ENCODE peak calls at places on chromosomes 4 and X, in eight cellular contexts. W is esophagus muscularis mucosa, V is suprapubic skin, T is transverse colon, Z is GM23338, S is endothelial cell of umbilical vein, H is Panc1, N is HepG2. E is an unnamed sample.

GRCh38 chr4:156962551-156962974 is 9.0 kb downstream of the PDGFC start:
- DNase-seq in W (no peak), V (no peak), T (no peak), Z (no peak), S (no peak), H (no peak), N (peak), E (no peak)

GRCh38 chr4:124322234-124322831 is 390.2 kb downstream of the ANKRD50 start:
- DNase-seq in W (no peak), V (no peak), T (no peak), Z (peak), S (peak), H (peak), N (peak), E (no peak)

GRCh38 chr4:71239365-71239764 is 99.5 kb upstream of the SLC4A4 start:
- DNase-seq in W (no peak), V (no peak), T (no peak), Z (no peak), S (no peak), H (no peak), N (no peak), E (no peak)

GRCh38 chr4:82680834-82681233 is 117.8 kb downstream of the SCD5 start:
- DNase-seq in W (no peak), V (no peak), T (no peak), Z (peak), S (no peak), H (no peak), N (no peak), E (no peak)

GRCh38 chr4:154623995-154624394 is 11.5 kb upstream of the FGG start:
- DNase-seq in W (no peak), V (no peak), T (no peak), Z (no peak), S (no peak), H (no peak), N (no peak), E (no peak)

GRCh38 chrX:116417214-116417613 is 19.2 kb upstream of the SLC6A14 start:
- DNase-seq in W (no peak), V (no peak), T (no peak), Z (no peak), S (no peak), H (no peak), N (no peak), E (no peak)

GRCh38 chr4:20305976-20306375 is 54.3 kb downstream of the SLIT2 start:
- DNase-seq in W (no peak), V (no peak), T (no peak), Z (peak), S (no peak), H (no peak), N (no peak), E (no peak)

GRCh38 chr4:64713256-64713840 is 304.1 kb upstream of the TECRL start:
- DNase-seq in W (no peak), V (no peak), T (no peak), Z (peak), S (peak), H (no peak), N (peak), E (no peak)

GRCh38 chr4:78768447-78769177 is 7.5 kb upstream of the BMP2K start:
- DNase-seq in W (no peak), V (no peak), T (peak), Z (no peak), S (no peak), H (no peak), N (peak), E (no peak)

GRCh38 chrX:13464599-13465275 is 104.7 kb upstream of the EGFL6 start:
- DNase-seq in W (no peak), V (no peak), T (no peak), Z (no peak), S (no peak), H (no peak), N (no peak), E (no peak)

GRCh38 chrX:43631841-43632240 is 24.3 kb upstream of the MAOA start:
- DNase-seq in W (no peak), V (no peak), T (no peak), Z (no peak), S (no peak), H (no peak), N (no peak), E (no peak)

GRCh38 chr4:82519072-82519471 is 42.7 kb downstream of the TMEM150C start:
- DNase-seq in W (no peak), V (no peak), T (no peak), Z (no peak), S (peak), H (no peak), N (no peak), E (no peak)

GRCh38 chrX:39905475-39905889 is 192.3 kb downstream of the BCOR start:
- DNase-seq in W (no peak), V (no peak), T (peak), Z (no peak), S (peak), H (no peak), N (no peak), E (no peak)

GRCh38 chr4:95839891-95840290 is at the start of gene PDHA2:
- DNase-seq in W (no peak), V (peak), T (no peak), Z (peak), S (no peak), H (no peak), N (no peak), E (no peak)
- H3K4me3 ChIP-seq in W (no peak), V (no peak), T (no peak), Z (no peak), S (no peak), H (no peak), N (no peak), E (no peak)

GRCh38 chr4:109648997-109649575 is 54.2 kb downstream of the CASP6 start:
- DNase-seq in W (no peak), V (no peak), T (no peak), Z (no peak), S (no peak), H (no peak), N (no peak), E (no peak)

GRCh38 chr4:109645874-109646591 is 57.2 kb downstream of the CASP6 start:
- DNase-seq in W (no peak), V (no peak), T (no peak), Z (no peak), S (no peak), H (no peak), N (no peak), E (no peak)

GRCh38 chr4:109649872-109650271 is 53.4 kb downstream of the CASP6 start:
- DNase-seq in W (no peak), V (no peak), T (no peak), Z (no peak), S (no peak), H (no peak), N (no peak), E (no peak)

DNA sequence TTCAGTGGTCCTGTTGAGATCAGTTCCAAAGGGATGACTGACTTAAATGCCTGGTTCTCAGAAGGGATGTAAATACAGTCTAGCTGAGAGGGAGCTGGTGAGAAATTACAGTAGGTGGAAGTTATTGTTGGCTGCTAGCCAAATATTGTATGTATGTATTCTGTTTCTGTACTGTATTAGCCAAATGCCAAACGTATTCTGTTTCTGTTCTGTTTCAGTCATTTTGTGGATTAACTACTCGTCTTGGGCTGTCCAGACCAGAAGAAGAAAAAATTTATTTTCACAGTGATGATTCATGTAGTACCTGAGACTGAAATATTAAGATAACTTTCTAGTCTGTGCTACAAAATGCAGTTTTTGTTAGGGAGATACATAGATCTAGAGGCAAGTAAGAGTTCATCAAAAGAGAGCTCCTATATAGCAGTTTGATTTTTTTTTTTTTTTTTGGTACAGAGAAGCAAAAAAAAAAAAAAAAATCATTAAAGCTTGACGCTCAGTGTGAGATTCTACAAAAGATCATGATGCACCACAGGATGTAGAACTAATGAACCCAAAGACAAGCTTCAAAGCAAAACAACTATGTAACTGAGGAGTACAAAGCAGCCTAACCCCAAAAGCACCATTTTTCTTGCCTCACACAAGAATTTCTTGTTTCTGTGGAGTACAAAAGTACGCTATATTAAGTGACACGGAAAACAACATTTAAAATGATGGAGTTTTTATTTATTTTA is 54.8 kb downstream of the CASP6 start:
- DNase-seq in W (no peak), V (no peak), T (no peak), Z (no peak), S (peak), H (no peak), N (no peak), E (no peak)
- TF ChIP-seq POLR2AphosphoS5 in W (no peak), V (no peak), T (no peak), Z (no peak), S (no peak), H (no peak), N (no peak), E (no peak)

GRCh38 chr4:53764761-53765490 is 173.6 kb upstream of the LNX1 start:
- DNase-seq in W (peak), V (no peak), T (no peak), Z (no peak), S (no peak), H (no peak), N (no peak), E (no peak)
- H3K4me3 ChIP-seq in W (no peak), V (no peak), T (no peak), Z (no peak), S (no peak), H (no peak), N (no peak), E (no peak)

GRCh38 chr4:116183241-116183640 is 902.1 kb downstream of the TRAM1L1 start:
- DNase-seq in W (no peak), V (no peak), T (no peak), Z (no peak), S (no peak), H (no peak), N (no peak), E (no peak)
- TF ChIP-seq POLR2AphosphoS5 in W (no peak), V (no peak), T (no peak), Z (no peak), S (no peak), H (no peak), N (no peak), E (no peak)

DNA sequence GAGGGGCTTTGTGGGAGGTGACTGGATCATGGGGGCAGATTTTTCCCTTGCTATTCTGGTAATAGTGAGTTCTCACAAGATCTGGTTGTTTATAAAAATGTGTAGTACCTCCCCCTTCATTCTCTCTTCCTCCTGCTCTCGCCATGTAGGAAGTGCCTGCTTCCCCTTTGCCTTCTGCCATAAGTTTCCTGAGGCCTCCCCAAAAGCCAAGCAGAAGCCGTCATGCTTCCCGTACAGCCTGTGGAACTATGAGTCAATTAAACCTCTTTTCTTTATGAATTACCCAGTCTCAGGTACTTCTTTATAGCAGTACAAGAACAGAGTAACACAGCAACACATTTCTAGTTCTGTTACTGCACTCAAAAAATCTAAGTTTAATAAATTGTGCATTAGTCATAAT is 70.0 kb downstream of the CHIC2 start:
- DNase-seq in W (no peak), V (no peak), T (no peak), Z (no peak), S (peak), H (no peak), N (no peak), E (no peak)
- H3K4me3 ChIP-seq in W (no peak), V (no peak), T (no peak), Z (no peak), S (no peak), H (no peak), N (no peak), E (no peak)

GRCh38 chrX:1355800-1356148 is 19.2 kb downstream of the IL3RA start:
- DNase-seq in W (no peak), V (no peak), T (no peak), Z (peak), S (no peak), H (no peak), N (no peak), E (no peak)

GRCh38 chrX:1354036-1355019 is 17.7 kb downstream of the IL3RA start:
- DNase-seq in W (no peak), V (no peak), T (no peak), Z (no peak), S (no peak), H (no peak), N (no peak), E (no peak)

GRCh38 chrX:1357993-1358392 is 21.4 kb downstream of the IL3RA start:
- DNase-seq in W (no peak), V (no peak), T (no peak), Z (no peak), S (no peak), H (no peak), N (no peak), E (no peak)

GRCh38 chrX:1351981-1352714 is 15.6 kb downstream of the IL3RA start:
- DNase-seq in W (no peak), V (no peak), T (no peak), Z (no peak), S (no peak), H (no peak), N (no peak), E (no peak)

DNA sequence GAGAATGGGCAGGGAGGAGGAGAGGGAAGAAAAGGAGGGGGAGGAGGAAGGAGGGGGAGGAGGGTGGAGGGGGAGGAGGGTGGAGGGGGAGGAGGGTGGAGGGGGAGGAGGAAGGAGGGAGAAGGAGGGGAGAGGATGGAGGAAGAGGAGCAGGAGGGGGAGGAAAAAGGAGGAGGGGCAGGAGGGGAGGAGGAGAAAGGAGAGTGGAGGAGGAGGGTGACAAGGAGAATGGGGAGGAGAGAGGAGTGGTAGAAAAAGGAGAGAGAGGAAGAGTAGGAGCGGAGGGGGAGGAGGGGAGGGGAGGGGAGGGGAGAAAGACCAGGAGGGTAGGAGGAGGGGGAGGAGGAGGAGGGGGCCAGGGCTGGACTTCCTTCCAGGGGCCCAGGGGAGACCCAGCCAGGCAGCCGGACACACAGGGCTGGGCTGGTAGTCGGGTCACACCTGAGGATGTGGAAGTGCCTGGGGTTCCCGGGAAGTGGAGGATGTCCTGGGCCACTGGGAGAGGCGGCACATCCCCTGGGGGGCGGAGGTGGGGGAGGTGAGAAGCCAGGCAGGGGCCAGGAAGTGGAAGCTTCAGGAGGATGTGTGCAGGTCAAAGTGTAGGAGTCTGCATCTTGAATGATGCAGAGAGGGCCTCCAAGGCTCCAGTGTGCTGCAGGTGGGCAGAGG is 18.7 kb downstream of the IL3RA start:
- DNase-seq in W (no peak), V (no peak), T (no peak), Z (peak), S (no peak), H (no peak), N (no peak), E (no peak)
- TF ChIP-seq POLR2AphosphoS5 in W (no peak), V (no peak), T (no peak), Z (no peak), S (no peak), H (no peak), N (no peak), E (no peak)

GRCh38 chrX:125202486-125203378 is 116.9 kb upstream of the TEX13C start:
- DNase-seq in W (no peak), V (peak), T (no peak), Z (peak), S (no peak), H (no peak), N (no peak), E (no peak)

GRCh38 chrX:125203379-125203736 is 116.3 kb upstream of the TEX13C start:
- DNase-seq in W (no peak), V (peak), T (no peak), Z (peak), S (no peak), H (no peak), N (no peak), E (no peak)

GRCh38 chrX:125203737-125204578 is 115.7 kb upstream of the TEX13C start:
- DNase-seq in W (no peak), V (peak), T (no peak), Z (peak), S (no peak), H (no peak), N (no peak), E (no peak)

GRCh38 chrX:125205084-125205917 is 114.4 kb upstream of the TEX13C start:
- DNase-seq in W (no peak), V (peak), T (peak), Z (peak), S (no peak), H (no peak), N (no peak), E (peak)

DNA sequence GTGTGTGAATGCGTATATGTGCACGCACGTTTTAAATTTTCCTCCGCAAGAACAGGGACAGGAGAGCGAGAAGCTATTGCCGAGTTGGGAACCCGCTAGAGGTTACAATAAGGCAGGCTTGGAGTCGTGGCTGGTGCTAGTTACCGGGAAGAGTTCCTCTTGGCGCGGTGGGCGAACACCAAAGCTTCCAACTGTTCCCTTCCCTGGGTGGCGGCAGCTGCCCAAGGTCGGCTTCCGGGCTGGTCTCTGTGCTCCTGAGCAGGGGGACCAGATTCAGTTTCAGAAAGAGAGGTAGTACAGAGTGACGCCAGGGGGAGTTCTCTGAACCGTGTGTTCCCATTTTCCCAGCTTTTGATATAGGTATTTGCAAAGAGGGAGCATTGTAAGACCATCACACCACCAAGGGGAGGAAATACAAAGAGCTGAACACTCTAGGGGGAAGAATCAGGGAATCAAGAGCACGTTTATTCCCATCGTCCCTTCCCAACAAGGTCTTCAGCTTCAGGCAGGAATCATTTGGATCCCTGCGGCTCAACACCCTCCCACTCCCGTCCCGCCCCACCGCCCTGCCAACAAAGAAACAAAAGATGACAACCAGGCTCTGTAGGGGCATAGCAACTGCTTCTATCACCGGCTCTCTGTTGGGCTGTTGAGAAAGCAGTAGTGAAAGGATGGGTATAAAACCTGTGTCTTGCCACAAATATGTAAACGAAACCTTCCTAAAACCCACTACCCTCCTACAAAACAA is 113.6 kb upstream of the TEX13C start:
- DNase-seq in W (no peak), V (peak), T (no peak), Z (peak), S (no peak), H (no peak), N (no peak), E (no peak)
- H3K4me3 ChIP-seq in W (peak), V (peak), T (peak), Z (peak), S (no peak), H (peak), N (no peak), E (peak)

GRCh38 chrX:10519761-10520160 is 100.6 kb downstream of the MID1 start:
- DNase-seq in W (no peak), V (no peak), T (no peak), Z (no peak), S (no peak), H (no peak), N (no peak), E (no peak)

GRCh38 chrX:10518073-10518472 is 102.3 kb downstream of the MID1 start:
- DNase-seq in W (no peak), V (no peak), T (no peak), Z (no peak), S (no peak), H (no peak), N (peak), E (no peak)

GRCh38 chrX:10514891-10515290 is 105.5 kb downstream of the MID1 start:
- DNase-seq in W (no peak), V (no peak), T (no peak), Z (no peak), S (no peak), H (no peak), N (no peak), E (no peak)

GRCh38 chrX:10516781-10517322 is 103.5 kb downstream of the MID1 start:
- DNase-seq in W (no peak), V (no peak), T (no peak), Z (no peak), S (peak), H (no peak), N (no peak), E (no peak)

DNA sequence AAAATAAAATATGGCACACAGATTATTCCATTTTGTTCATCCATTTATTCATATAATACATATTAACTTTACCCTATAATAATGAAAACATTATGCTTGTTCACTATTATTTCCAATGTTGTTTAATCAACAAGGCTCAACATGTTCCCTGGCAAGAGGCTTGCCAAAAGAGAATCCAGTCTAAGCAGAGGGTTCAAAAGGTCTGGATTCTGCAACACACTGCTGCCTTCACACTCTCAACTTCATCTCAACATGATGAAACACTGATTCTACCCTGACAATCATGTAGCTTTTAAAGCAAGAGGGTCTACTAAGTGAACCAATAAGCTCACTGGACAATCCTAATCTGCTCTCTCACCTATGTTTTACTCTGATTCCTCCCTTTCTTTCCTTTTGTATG is 101.1 kb downstream of the MID1 start:
- DNase-seq in W (no peak), V (no peak), T (no peak), Z (no peak), S (no peak), H (no peak), N (no peak), E (no peak)
- TF ChIP-seq POLR2AphosphoS5 in W (no peak), V (no peak), T (no peak), Z (no peak), S (no peak), H (no peak), N (no peak), E (no peak)

GRCh38 chr4:41880022-41880837 is 55.0 kb upstream of the TMEM33 start:
- DNase-seq in W (no peak), V (no peak), T (no peak), Z (peak), S (no peak), H (no peak), N (no peak), E (no peak)
- H3K4me3 ChIP-seq in W (no peak), V (peak), T (no peak), Z (peak), S (no peak), H (no peak), N (no peak), E (no peak)